ENCODE peak calls at places on chromosome 22, in four cellular contexts. A, W, Y and F are unnamed samples.

GRCh38 chr22:27502327-27502726 is 299.2 kb downstream of the MN1 start:
- DNase-seq in A (no peak), W (no peak), Y (no peak), F (no peak)

GRCh38 chr22:45058622-45058912 is 48.8 kb upstream of the PHF21B start:
- DNase-seq in A (no peak), W (no peak), Y (no peak), F (no peak)

GRCh38 chr22:20283674-20284066 is 15.6 kb upstream of the RTN4R start:
- DNase-seq in A (peak; percentile 76), W (no peak), Y (no peak), F (no peak)

GRCh38 chr22:31490496-31490925 is 869 bp upstream of the EIF4ENIF1 start:
- DNase-seq in A (no peak), W (peak; percentile 70), Y (peak; percentile 85), F (no peak)

GRCh38 chr22:39327995-39328754 is 8.8 kb upstream of the RPL3 start:
- DNase-seq in A (no peak), W (no peak), Y (no peak), F (no peak)

GRCh38 chr22:21457023-21457787 is 10.0 kb upstream of the TMEM191C start:
- DNase-seq in A (no peak), W (no peak), Y (no peak), F (no peak)

GRCh38 chr22:18050065-18050464 is 25.7 kb upstream of the MICAL3 start:
- DNase-seq in A (no peak), W (no peak), Y (no peak), F (no peak)

GRCh38 chr22:49019737-49020136 is 807.9 kb downstream of the BRD1 start:
- DNase-seq in A (no peak), W (no peak), Y (no peak), F (no peak)

GRCh38 chr22:46052801-46053562 is 76.0 kb upstream of the WNT7B start:
- DNase-seq in A (no peak), W (no peak), Y (no peak), F (no peak)

GRCh38 chr22:43346521-43346929 is 3.4 kb upstream of the SCUBE1 start:
- DNase-seq in A (peak; percentile 63), W (peak; percentile 75), Y (peak; percentile 67), F (peak; percentile 4)

GRCh38 chr22:36363378-36363931 is 24.3 kb downstream of the MYH9 start:
- DNase-seq in A (no peak), W (no peak), Y (no peak), F (no peak)

GRCh38 chr22:19795617-19796008 is 35.0 kb downstream of the TBX1 start:
- DNase-seq in A (no peak), W (no peak), Y (no peak), F (no peak)

GRCh38 chr22:17576475-17576874 is 13.2 kb downstream of the SLC25A18 start:
- DNase-seq in A (no peak), W (no peak), Y (peak; percentile 98), F (no peak)

GRCh38 chr22:46691571-46691970 is 46.5 kb downstream of the CERK start:
- DNase-seq in A (no peak), W (no peak), Y (no peak), F (no peak)

GRCh38 chr22:19719055-19719482 is 4.3 kb upstream of the GP1BB start:
- DNase-seq in A (no peak), W (no peak), Y (no peak), F (no peak)

GRCh38 chr22:26555478-26555877 is 34.5 kb downstream of the TPST2 start:
- DNase-seq in A (no peak), W (no peak), Y (no peak), F (no peak)

GRCh38 chr22:28997342-28997741 is 64.3 kb downstream of the C22orf31 start:
- DNase-seq in A (no peak), W (no peak), Y (no peak), F (no peak)

GRCh38 chr22:43151251-43152000 is at the start of gene TSPO:
- DNase-seq in A (peak; percentile 47), W (peak; percentile 59), Y (peak; percentile 53), F (no peak)

GRCh38 chr22:49780281-49780991 is 47.2 kb downstream of the BRD1 start:
- DNase-seq in A (no peak), W (no peak), Y (no peak), F (no peak)

GRCh38 chr22:25364736-25365241 is 145.3 kb downstream of the CRYBB2 start:
- DNase-seq in A (no peak), W (no peak), Y (no peak), F (no peak)

GRCh38 chr22:17742528-17742902 is 31.8 kb downstream of the BID start:
- DNase-seq in A (peak; percentile 83), W (peak; percentile 97), Y (peak; percentile 75), F (no peak)

GRCh38 chr22:22216450-22216959 is 28.1 kb upstream of the VPREB1 start:
- DNase-seq in A (no peak), W (no peak), Y (no peak), F (no peak)

GRCh38 chr22:30266445-30267381 is at the start of gene OSM:
- DNase-seq in A (no peak), W (no peak), Y (peak; percentile 43), F (no peak)

GRCh38 chr22:47822459-47822858 is 1060.0 kb downstream of the TBC1D22A start:
- DNase-seq in A (no peak), W (no peak), Y (no peak), F (no peak)

GRCh38 chr22:24108073-24108472 is 73.2 kb upstream of the SUSD2 start:
- DNase-seq in A (no peak), W (no peak), Y (no peak), F (no peak)

GRCh38 chr22:46737105-46737975 is 712 bp downstream of the CERK start:
- DNase-seq in A (peak; percentile 77), W (peak; percentile 60), Y (no peak), F (no peak)

GRCh38 chr22:41687901-41688364 is 734 bp downstream of the SNU13 start:
- DNase-seq in A (no peak), W (no peak), Y (peak; percentile 36), F (no peak)

GRCh38 chr22:25940479-25940878 is 198.5 kb downstream of the MYO18B start:
- DNase-seq in A (no peak), W (no peak), Y (no peak), F (no peak)

GRCh38 chr22:27311666-27312566 is 489.6 kb downstream of the MN1 start:
- DNase-seq in A (peak; percentile 79), W (no peak), Y (peak; percentile 20), F (no peak)